ENCODE peak calls at places on chromosomes 7 and 10, in six cellular contexts. One of them, this sample, is unnamed.

GRCh38 chr10:49056356-49056755 is 59.0 kb downstream of the VSTM4 start:
- DNase-seq in stimulated activated CD4-positive, alpha-beta T cell treated with anti-CD3 and anti-CD28 coated beads, Interleukin-1b, Interleukin-23, amount 100 ng/mL, for 4 hours: no peak
- DNase-seq in central memory CD4-positive, alpha-beta T cell: no peak
- DNase-seq in activated CD4-positive, alpha-beta memory T cell treated with anti-CD3 and anti-CD28 coated beads for 36 hours: no peak
- DNase-seq in activated CD8-positive, alpha-beta memory T cell treated with anti-CD3 and anti-CD28 coated beads for 24 hours: no peak
- DNase-seq in LoVo: no peak
- DNase-seq in this sample: no peak

GRCh38 chr7:135467207-135467711 is 42.6 kb downstream of the CNOT4 start:
- DNase-seq in activated CD8-positive, alpha-beta memory T cell treated with anti-CD3 and anti-CD28 coated beads for 24 hours: no peak
- DNase-seq in LoVo: no peak
- DNase-seq in central memory CD4-positive, alpha-beta T cell: no peak
- DNase-seq in activated CD4-positive, alpha-beta memory T cell treated with anti-CD3 and anti-CD28 coated beads for 36 hours: no peak
- DNase-seq in stimulated activated CD4-positive, alpha-beta T cell treated with anti-CD3 and anti-CD28 coated beads, Interleukin-1b, Interleukin-23, amount 100 ng/mL, for 4 hours: no peak
- DNase-seq in this sample: no peak

GRCh38 chr7:28688651-28689050 is 269.5 kb downstream of the TRIL start:
- DNase-seq in central memory CD4-positive, alpha-beta T cell: no peak
- DNase-seq in LoVo: no peak
- DNase-seq in activated CD4-positive, alpha-beta memory T cell treated with anti-CD3 and anti-CD28 coated beads for 36 hours: no peak
- DNase-seq in activated CD8-positive, alpha-beta memory T cell treated with anti-CD3 and anti-CD28 coated beads for 24 hours: no peak
- DNase-seq in stimulated activated CD4-positive, alpha-beta T cell treated with anti-CD3 and anti-CD28 coated beads, Interleukin-1b, Interleukin-23, amount 100 ng/mL, for 4 hours: no peak
- DNase-seq in this sample: no peak

GRCh38 chr10:77837248-77837924 is 89.2 kb downstream of the DLG5 start:
- DNase-seq in stimulated activated CD4-positive, alpha-beta T cell treated with anti-CD3 and anti-CD28 coated beads, Interleukin-1b, Interleukin-23, amount 100 ng/mL, for 4 hours: peak
- DNase-seq in LoVo: no peak
- DNase-seq in activated CD4-positive, alpha-beta memory T cell treated with anti-CD3 and anti-CD28 coated beads for 36 hours: peak
- DNase-seq in activated CD8-positive, alpha-beta memory T cell treated with anti-CD3 and anti-CD28 coated beads for 24 hours: peak
- DNase-seq in central memory CD4-positive, alpha-beta T cell: peak
- DNase-seq in this sample: no peak

GRCh38 chr10:87656431-87657072 is 3.1 kb upstream of the PAPSS2 start:
- DNase-seq in activated CD4-positive, alpha-beta memory T cell treated with anti-CD3 and anti-CD28 coated beads for 36 hours: no peak
- DNase-seq in LoVo: peak
- DNase-seq in activated CD8-positive, alpha-beta memory T cell treated with anti-CD3 and anti-CD28 coated beads for 24 hours: no peak
- DNase-seq in central memory CD4-positive, alpha-beta T cell: peak
- DNase-seq in stimulated activated CD4-positive, alpha-beta T cell treated with anti-CD3 and anti-CD28 coated beads, Interleukin-1b, Interleukin-23, amount 100 ng/mL, for 4 hours: no peak
- DNase-seq in this sample: no peak

GRCh38 chr10:129615381-129615780 is 148.3 kb downstream of the MGMT start:
- DNase-seq in activated CD4-positive, alpha-beta memory T cell treated with anti-CD3 and anti-CD28 coated beads for 36 hours: no peak
- DNase-seq in central memory CD4-positive, alpha-beta T cell: no peak
- DNase-seq in activated CD8-positive, alpha-beta memory T cell treated with anti-CD3 and anti-CD28 coated beads for 24 hours: no peak
- DNase-seq in stimulated activated CD4-positive, alpha-beta T cell treated with anti-CD3 and anti-CD28 coated beads, Interleukin-1b, Interleukin-23, amount 100 ng/mL, for 4 hours: no peak
- DNase-seq in LoVo: no peak
- DNase-seq in this sample: no peak

GRCh38 chr10:63438506-63439498 is 27.0 kb downstream of the JMJD1C start:
- DNase-seq in central memory CD4-positive, alpha-beta T cell: no peak
- DNase-seq in LoVo: peak
- DNase-seq in activated CD8-positive, alpha-beta memory T cell treated with anti-CD3 and anti-CD28 coated beads for 24 hours: no peak
- DNase-seq in stimulated activated CD4-positive, alpha-beta T cell treated with anti-CD3 and anti-CD28 coated beads, Interleukin-1b, Interleukin-23, amount 100 ng/mL, for 4 hours: no peak
- DNase-seq in activated CD4-positive, alpha-beta memory T cell treated with anti-CD3 and anti-CD28 coated beads for 36 hours: no peak
- DNase-seq in this sample: no peak

GRCh38 chr7:5500056-5500776 is 76.6 kb upstream of the TNRC18 start:
- DNase-seq in LoVo: no peak
- DNase-seq in activated CD8-positive, alpha-beta memory T cell treated with anti-CD3 and anti-CD28 coated beads for 24 hours: no peak
- DNase-seq in activated CD4-positive, alpha-beta memory T cell treated with anti-CD3 and anti-CD28 coated beads for 36 hours: no peak
- DNase-seq in stimulated activated CD4-positive, alpha-beta T cell treated with anti-CD3 and anti-CD28 coated beads, Interleukin-1b, Interleukin-23, amount 100 ng/mL, for 4 hours: no peak
- DNase-seq in central memory CD4-positive, alpha-beta T cell: no peak
- DNase-seq in this sample: no peak

GRCh38 chr10:97081621-97082235 is 104.0 kb downstream of the SLIT1 start:
- DNase-seq in activated CD8-positive, alpha-beta memory T cell treated with anti-CD3 and anti-CD28 coated beads for 24 hours: peak
- DNase-seq in LoVo: peak
- DNase-seq in central memory CD4-positive, alpha-beta T cell: peak
- DNase-seq in activated CD4-positive, alpha-beta memory T cell treated with anti-CD3 and anti-CD28 coated beads for 36 hours: peak
- DNase-seq in stimulated activated CD4-positive, alpha-beta T cell treated with anti-CD3 and anti-CD28 coated beads, Interleukin-1b, Interleukin-23, amount 100 ng/mL, for 4 hours: peak
- DNase-seq in this sample: no peak

GRCh38 chr10:98664329-98665042 is 217.8 kb upstream of the HPS1 start:
- DNase-seq in activated CD4-positive, alpha-beta memory T cell treated with anti-CD3 and anti-CD28 coated beads for 36 hours: peak
- DNase-seq in activated CD8-positive, alpha-beta memory T cell treated with anti-CD3 and anti-CD28 coated beads for 24 hours: peak
- DNase-seq in central memory CD4-positive, alpha-beta T cell: peak
- DNase-seq in stimulated activated CD4-positive, alpha-beta T cell treated with anti-CD3 and anti-CD28 coated beads, Interleukin-1b, Interleukin-23, amount 100 ng/mL, for 4 hours: peak
- DNase-seq in LoVo: peak
- DNase-seq in this sample: no peak

GRCh38 chr10:100823194-100823593 is 77.8 kb downstream of the PAX2 start:
- DNase-seq in activated CD4-positive, alpha-beta memory T cell treated with anti-CD3 and anti-CD28 coated beads for 36 hours: no peak
- DNase-seq in stimulated activated CD4-positive, alpha-beta T cell treated with anti-CD3 and anti-CD28 coated beads, Interleukin-1b, Interleukin-23, amount 100 ng/mL, for 4 hours: no peak
- DNase-seq in activated CD8-positive, alpha-beta memory T cell treated with anti-CD3 and anti-CD28 coated beads for 24 hours: no peak
- DNase-seq in central memory CD4-positive, alpha-beta T cell: no peak
- DNase-seq in LoVo: no peak
- DNase-seq in this sample: no peak

GRCh38 chr7:94296886-94297285 is 97.8 kb upstream of the COL1A2 start:
- DNase-seq in activated CD4-positive, alpha-beta memory T cell treated with anti-CD3 and anti-CD28 coated beads for 36 hours: no peak
- DNase-seq in stimulated activated CD4-positive, alpha-beta T cell treated with anti-CD3 and anti-CD28 coated beads, Interleukin-1b, Interleukin-23, amount 100 ng/mL, for 4 hours: no peak
- DNase-seq in activated CD8-positive, alpha-beta memory T cell treated with anti-CD3 and anti-CD28 coated beads for 24 hours: no peak
- DNase-seq in LoVo: no peak
- DNase-seq in central memory CD4-positive, alpha-beta T cell: no peak
- DNase-seq in this sample: no peak

GRCh38 chr7:1032536-1033181 is 11.7 kb upstream of the GPR146 start:
- DNase-seq in central memory CD4-positive, alpha-beta T cell: no peak
- DNase-seq in stimulated activated CD4-positive, alpha-beta T cell treated with anti-CD3 and anti-CD28 coated beads, Interleukin-1b, Interleukin-23, amount 100 ng/mL, for 4 hours: no peak
- DNase-seq in activated CD4-positive, alpha-beta memory T cell treated with anti-CD3 and anti-CD28 coated beads for 36 hours: no peak
- DNase-seq in LoVo: no peak
- DNase-seq in activated CD8-positive, alpha-beta memory T cell treated with anti-CD3 and anti-CD28 coated beads for 24 hours: no peak
- DNase-seq in this sample: no peak

GRCh38 chr10:13961096-13961495 is 369.6 kb downstream of the FRMD4A start:
- DNase-seq in central memory CD4-positive, alpha-beta T cell: no peak
- DNase-seq in activated CD8-positive, alpha-beta memory T cell treated with anti-CD3 and anti-CD28 coated beads for 24 hours: no peak
- DNase-seq in LoVo: no peak
- DNase-seq in activated CD4-positive, alpha-beta memory T cell treated with anti-CD3 and anti-CD28 coated beads for 36 hours: no peak
- DNase-seq in stimulated activated CD4-positive, alpha-beta T cell treated with anti-CD3 and anti-CD28 coated beads, Interleukin-1b, Interleukin-23, amount 100 ng/mL, for 4 hours: no peak
- DNase-seq in this sample: no peak

GRCh38 chr10:19811517-19811916 is 4.7 kb upstream of the PLXDC2 start:
- DNase-seq in activated CD4-positive, alpha-beta memory T cell treated with anti-CD3 and anti-CD28 coated beads for 36 hours: no peak
- DNase-seq in LoVo: no peak
- DNase-seq in activated CD8-positive, alpha-beta memory T cell treated with anti-CD3 and anti-CD28 coated beads for 24 hours: no peak
- DNase-seq in central memory CD4-positive, alpha-beta T cell: no peak
- DNase-seq in stimulated activated CD4-positive, alpha-beta T cell treated with anti-CD3 and anti-CD28 coated beads, Interleukin-1b, Interleukin-23, amount 100 ng/mL, for 4 hours: no peak
- DNase-seq in this sample: no peak

GRCh38 chr7:117941138-117941810 is 68.0 kb upstream of the CTTNBP2 start:
- DNase-seq in LoVo: peak
- DNase-seq in activated CD4-positive, alpha-beta memory T cell treated with anti-CD3 and anti-CD28 coated beads for 36 hours: no peak
- DNase-seq in stimulated activated CD4-positive, alpha-beta T cell treated with anti-CD3 and anti-CD28 coated beads, Interleukin-1b, Interleukin-23, amount 100 ng/mL, for 4 hours: no peak
- DNase-seq in activated CD8-positive, alpha-beta memory T cell treated with anti-CD3 and anti-CD28 coated beads for 24 hours: no peak
- DNase-seq in central memory CD4-positive, alpha-beta T cell: no peak
- DNase-seq in this sample: no peak

GRCh38 chr7:44460325-44460724 is 30.1 kb downstream of the NUDCD3 start:
- DNase-seq in LoVo: no peak
- DNase-seq in stimulated activated CD4-positive, alpha-beta T cell treated with anti-CD3 and anti-CD28 coated beads, Interleukin-1b, Interleukin-23, amount 100 ng/mL, for 4 hours: peak
- DNase-seq in central memory CD4-positive, alpha-beta T cell: peak
- DNase-seq in activated CD4-positive, alpha-beta memory T cell treated with anti-CD3 and anti-CD28 coated beads for 36 hours: peak
- DNase-seq in activated CD8-positive, alpha-beta memory T cell treated with anti-CD3 and anti-CD28 coated beads for 24 hours: no peak
- DNase-seq in this sample: no peak

GRCh38 chr10:18109471-18109870 is 30.8 kb upstream of the CACNB2 start:
- DNase-seq in central memory CD4-positive, alpha-beta T cell: no peak
- DNase-seq in LoVo: no peak
- DNase-seq in activated CD8-positive, alpha-beta memory T cell treated with anti-CD3 and anti-CD28 coated beads for 24 hours: no peak
- DNase-seq in activated CD4-positive, alpha-beta memory T cell treated with anti-CD3 and anti-CD28 coated beads for 36 hours: no peak
- DNase-seq in stimulated activated CD4-positive, alpha-beta T cell treated with anti-CD3 and anti-CD28 coated beads, Interleukin-1b, Interleukin-23, amount 100 ng/mL, for 4 hours: no peak
- DNase-seq in this sample: no peak

GRCh38 chr7:141568227-141568626 is 17.0 kb downstream of the AGK start:
- DNase-seq in activated CD4-positive, alpha-beta memory T cell treated with anti-CD3 and anti-CD28 coated beads for 36 hours: no peak
- DNase-seq in stimulated activated CD4-positive, alpha-beta T cell treated with anti-CD3 and anti-CD28 coated beads, Interleukin-1b, Interleukin-23, amount 100 ng/mL, for 4 hours: no peak
- DNase-seq in LoVo: no peak
- DNase-seq in central memory CD4-positive, alpha-beta T cell: no peak
- DNase-seq in activated CD8-positive, alpha-beta memory T cell treated with anti-CD3 and anti-CD28 coated beads for 24 hours: no peak
- DNase-seq in this sample: no peak

GRCh38 chr10:118508355-118508754 is 87.1 kb downstream of the PRLHR start:
- DNase-seq in central memory CD4-positive, alpha-beta T cell: no peak
- DNase-seq in LoVo: no peak
- DNase-seq in activated CD4-positive, alpha-beta memory T cell treated with anti-CD3 and anti-CD28 coated beads for 36 hours: no peak
- DNase-seq in stimulated activated CD4-positive, alpha-beta T cell treated with anti-CD3 and anti-CD28 coated beads, Interleukin-1b, Interleukin-23, amount 100 ng/mL, for 4 hours: no peak
- DNase-seq in activated CD8-positive, alpha-beta memory T cell treated with anti-CD3 and anti-CD28 coated beads for 24 hours: no peak
- DNase-seq in this sample: no peak

GRCh38 chr7:132713893-132714292 is 137.6 kb upstream of the PLXNA4 start:
- DNase-seq in LoVo: no peak
- DNase-seq in activated CD4-positive, alpha-beta memory T cell treated with anti-CD3 and anti-CD28 coated beads for 36 hours: no peak
- DNase-seq in activated CD8-positive, alpha-beta memory T cell treated with anti-CD3 and anti-CD28 coated beads for 24 hours: no peak
- DNase-seq in stimulated activated CD4-positive, alpha-beta T cell treated with anti-CD3 and anti-CD28 coated beads, Interleukin-1b, Interleukin-23, amount 100 ng/mL, for 4 hours: no peak
- DNase-seq in central memory CD4-positive, alpha-beta T cell: no peak
- DNase-seq in this sample: no peak

GRCh38 chr7:95999481-95999880 is 227.1 kb downstream of the DYNC1I1 start:
- DNase-seq in activated CD4-positive, alpha-beta memory T cell treated with anti-CD3 and anti-CD28 coated beads for 36 hours: no peak
- DNase-seq in LoVo: no peak
- DNase-seq in central memory CD4-positive, alpha-beta T cell: no peak
- DNase-seq in activated CD8-positive, alpha-beta memory T cell treated with anti-CD3 and anti-CD28 coated beads for 24 hours: no peak
- DNase-seq in stimulated activated CD4-positive, alpha-beta T cell treated with anti-CD3 and anti-CD28 coated beads, Interleukin-1b, Interleukin-23, amount 100 ng/mL, for 4 hours: no peak
- DNase-seq in this sample: no peak

GRCh38 chr7:150406311-150406564 is 27.1 kb downstream of the ZNF775 start:
- DNase-seq in activated CD8-positive, alpha-beta memory T cell treated with anti-CD3 and anti-CD28 coated beads for 24 hours: no peak
- DNase-seq in central memory CD4-positive, alpha-beta T cell: peak
- DNase-seq in stimulated activated CD4-positive, alpha-beta T cell treated with anti-CD3 and anti-CD28 coated beads, Interleukin-1b, Interleukin-23, amount 100 ng/mL, for 4 hours: no peak
- DNase-seq in activated CD4-positive, alpha-beta memory T cell treated with anti-CD3 and anti-CD28 coated beads for 36 hours: no peak
- DNase-seq in LoVo: no peak
- DNase-seq in this sample: no peak

GRCh38 chr7:82443044-82443800 is at the start of gene CACNA2D1:
- DNase-seq in central memory CD4-positive, alpha-beta T cell: no peak
- DNase-seq in stimulated activated CD4-positive, alpha-beta T cell treated with anti-CD3 and anti-CD28 coated beads, Interleukin-1b, Interleukin-23, amount 100 ng/mL, for 4 hours: no peak
- DNase-seq in activated CD4-positive, alpha-beta memory T cell treated with anti-CD3 and anti-CD28 coated beads for 36 hours: no peak
- DNase-seq in activated CD8-positive, alpha-beta memory T cell treated with anti-CD3 and anti-CD28 coated beads for 24 hours: no peak
- DNase-seq in LoVo: no peak
- DNase-seq in this sample: no peak

GRCh38 chr10:20596911-20597310 is 300.2 kb downstream of the NEBL start:
- DNase-seq in activated CD8-positive, alpha-beta memory T cell treated with anti-CD3 and anti-CD28 coated beads for 24 hours: no peak
- DNase-seq in stimulated activated CD4-positive, alpha-beta T cell treated with anti-CD3 and anti-CD28 coated beads, Interleukin-1b, Interleukin-23, amount 100 ng/mL, for 4 hours: no peak
- DNase-seq in central memory CD4-positive, alpha-beta T cell: no peak
- DNase-seq in activated CD4-positive, alpha-beta memory T cell treated with anti-CD3 and anti-CD28 coated beads for 36 hours: no peak
- DNase-seq in LoVo: no peak
- DNase-seq in this sample: no peak

GRCh38 chr7:2182461-2182860 is 50.3 kb downstream of the MAD1L1 start:
- DNase-seq in activated CD8-positive, alpha-beta memory T cell treated with anti-CD3 and anti-CD28 coated beads for 24 hours: peak
- DNase-seq in central memory CD4-positive, alpha-beta T cell: no peak
- DNase-seq in stimulated activated CD4-positive, alpha-beta T cell treated with anti-CD3 and anti-CD28 coated beads, Interleukin-1b, Interleukin-23, amount 100 ng/mL, for 4 hours: no peak
- DNase-seq in LoVo: no peak
- DNase-seq in activated CD4-positive, alpha-beta memory T cell treated with anti-CD3 and anti-CD28 coated beads for 36 hours: no peak
- DNase-seq in this sample: no peak

GRCh38 chr7:2405601-2406345 is 2.4 kb downstream of the CHST12 start:
- DNase-seq in activated CD4-positive, alpha-beta memory T cell treated with anti-CD3 and anti-CD28 coated beads for 36 hours: peak
- DNase-seq in activated CD8-positive, alpha-beta memory T cell treated with anti-CD3 and anti-CD28 coated beads for 24 hours: peak
- DNase-seq in central memory CD4-positive, alpha-beta T cell: peak
- DNase-seq in LoVo: no peak
- DNase-seq in stimulated activated CD4-positive, alpha-beta T cell treated with anti-CD3 and anti-CD28 coated beads, Interleukin-1b, Interleukin-23, amount 100 ng/mL, for 4 hours: no peak
- DNase-seq in this sample: no peak

GRCh38 chr7:55423891-55424290 is 58.8 kb downstream of the LANCL2 start:
- DNase-seq in LoVo: no peak
- DNase-seq in stimulated activated CD4-positive, alpha-beta T cell treated with anti-CD3 and anti-CD28 coated beads, Interleukin-1b, Interleukin-23, amount 100 ng/mL, for 4 hours: no peak
- DNase-seq in activated CD4-positive, alpha-beta memory T cell treated with anti-CD3 and anti-CD28 coated beads for 36 hours: no peak
- DNase-seq in central memory CD4-positive, alpha-beta T cell: no peak
- DNase-seq in activated CD8-positive, alpha-beta memory T cell treated with anti-CD3 and anti-CD28 coated beads for 24 hours: no peak
- DNase-seq in this sample: no peak

GRCh38 chr7:42677751-42678231 is 234.1 kb downstream of the C7orf25 start:
- DNase-seq in stimulated activated CD4-positive, alpha-beta T cell treated with anti-CD3 and anti-CD28 coated beads, Interleukin-1b, Interleukin-23, amount 100 ng/mL, for 4 hours: no peak
- DNase-seq in LoVo: no peak
- DNase-seq in activated CD8-positive, alpha-beta memory T cell treated with anti-CD3 and anti-CD28 coated beads for 24 hours: no peak
- DNase-seq in activated CD4-positive, alpha-beta memory T cell treated with anti-CD3 and anti-CD28 coated beads for 36 hours: no peak
- DNase-seq in central memory CD4-positive, alpha-beta T cell: no peak
- DNase-seq in this sample: no peak

GRCh38 chr10:72855129-72855528 is 38.4 kb upstream of the OIT3 start:
- DNase-seq in LoVo: no peak
- DNase-seq in central memory CD4-positive, alpha-beta T cell: no peak
- DNase-seq in stimulated activated CD4-positive, alpha-beta T cell treated with anti-CD3 and anti-CD28 coated beads, Interleukin-1b, Interleukin-23, amount 100 ng/mL, for 4 hours: no peak
- DNase-seq in activated CD4-positive, alpha-beta memory T cell treated with anti-CD3 and anti-CD28 coated beads for 36 hours: no peak
- DNase-seq in activated CD8-positive, alpha-beta memory T cell treated with anti-CD3 and anti-CD28 coated beads for 24 hours: no peak
- DNase-seq in this sample: no peak

GRCh38 chr7:47582748-47583740 is 1.1 kb upstream of the TNS3 start:
- DNase-seq in central memory CD4-positive, alpha-beta T cell: no peak
- DNase-seq in activated CD4-positive, alpha-beta memory T cell treated with anti-CD3 and anti-CD28 coated beads for 36 hours: no peak
- DNase-seq in LoVo: no peak
- DNase-seq in stimulated activated CD4-positive, alpha-beta T cell treated with anti-CD3 and anti-CD28 coated beads, Interleukin-1b, Interleukin-23, amount 100 ng/mL, for 4 hours: no peak
- DNase-seq in activated CD8-positive, alpha-beta memory T cell treated with anti-CD3 and anti-CD28 coated beads for 24 hours: no peak
- DNase-seq in this sample: no peak

GRCh38 chr10:111593578-111593977 is 516.7 kb downstream of the ADRA2A start:
- DNase-seq in central memory CD4-positive, alpha-beta T cell: no peak
- DNase-seq in stimulated activated CD4-positive, alpha-beta T cell treated with anti-CD3 and anti-CD28 coated beads, Interleukin-1b, Interleukin-23, amount 100 ng/mL, for 4 hours: no peak
- DNase-seq in activated CD8-positive, alpha-beta memory T cell treated with anti-CD3 and anti-CD28 coated beads for 24 hours: no peak
- DNase-seq in activated CD4-positive, alpha-beta memory T cell treated with anti-CD3 and anti-CD28 coated beads for 36 hours: no peak
- DNase-seq in LoVo: no peak
- DNase-seq in this sample: no peak

GRCh38 chr7:133980794-133981193 is 146.3 kb upstream of the LRGUK start:
- DNase-seq in central memory CD4-positive, alpha-beta T cell: no peak
- DNase-seq in stimulated activated CD4-positive, alpha-beta T cell treated with anti-CD3 and anti-CD28 coated beads, Interleukin-1b, Interleukin-23, amount 100 ng/mL, for 4 hours: no peak
- DNase-seq in activated CD4-positive, alpha-beta memory T cell treated with anti-CD3 and anti-CD28 coated beads for 36 hours: no peak
- DNase-seq in LoVo: no peak
- DNase-seq in activated CD8-positive, alpha-beta memory T cell treated with anti-CD3 and anti-CD28 coated beads for 24 hours: no peak
- DNase-seq in this sample: no peak

GRCh38 chr10:29238531-29239080 is 50.3 kb upstream of the LYZL1 start:
- DNase-seq in stimulated activated CD4-positive, alpha-beta T cell treated with anti-CD3 and anti-CD28 coated beads, Interleukin-1b, Interleukin-23, amount 100 ng/mL, for 4 hours: no peak
- DNase-seq in activated CD4-positive, alpha-beta memory T cell treated with anti-CD3 and anti-CD28 coated beads for 36 hours: no peak
- DNase-seq in LoVo: no peak
- DNase-seq in central memory CD4-positive, alpha-beta T cell: no peak
- DNase-seq in activated CD8-positive, alpha-beta memory T cell treated with anti-CD3 and anti-CD28 coated beads for 24 hours: no peak
- DNase-seq in this sample: no peak

GRCh38 chr7:147775564-147775963 is 815.0 kb upstream of the C7orf33 start:
- DNase-seq in activated CD4-positive, alpha-beta memory T cell treated with anti-CD3 and anti-CD28 coated beads for 36 hours: no peak
- DNase-seq in central memory CD4-positive, alpha-beta T cell: no peak
- DNase-seq in stimulated activated CD4-positive, alpha-beta T cell treated with anti-CD3 and anti-CD28 coated beads, Interleukin-1b, Interleukin-23, amount 100 ng/mL, for 4 hours: no peak
- DNase-seq in LoVo: no peak
- DNase-seq in activated CD8-positive, alpha-beta memory T cell treated with anti-CD3 and anti-CD28 coated beads for 24 hours: no peak
- DNase-seq in this sample: no peak

GRCh38 chr7:135186261-135186540 is 15.7 kb upstream of the CYREN start:
- DNase-seq in LoVo: no peak
- DNase-seq in central memory CD4-positive, alpha-beta T cell: no peak
- DNase-seq in activated CD4-positive, alpha-beta memory T cell treated with anti-CD3 and anti-CD28 coated beads for 36 hours: no peak
- DNase-seq in activated CD8-positive, alpha-beta memory T cell treated with anti-CD3 and anti-CD28 coated beads for 24 hours: no peak
- DNase-seq in stimulated activated CD4-positive, alpha-beta T cell treated with anti-CD3 and anti-CD28 coated beads, Interleukin-1b, Interleukin-23, amount 100 ng/mL, for 4 hours: no peak
- DNase-seq in this sample: no peak

This sample was measured in breast epithelium.